ENCODE peak calls at places on chromosomes 12 and 14, in five cellular contexts. B is iris pigment epithelial cell, M is Right ventricle myocardium superior, D is upper lobe of right lung, P is lower leg skin. C is an unnamed sample.

GRCh38 chr14:73760598-73761586 is 46.7 kb upstream of the PNMA1 start:
- DNase-seq in B (no peak), M (no peak), D (no peak), P (no peak), C (no peak)

GRCh38 chr12:401235-402126 is at the start of gene CCDC77:
- DNase-seq in B (peak), M (peak), D (peak), P (peak), C (peak)

GRCh38 chr12:4297617-4298016 is 23.4 kb upstream of the TIGAR start:
- DNase-seq in B (no peak), M (no peak), D (no peak), P (no peak), C (no peak)

GRCh38 chr12:18849761-18850160 is 111.8 kb downstream of the CAPZA3 start:
- DNase-seq in B (no peak), M (no peak), D (no peak), P (no peak), C (no peak)

GRCh38 chr14:74898694-74899093 is 17.0 kb downstream of the DLST start:
- DNase-seq in B (no peak), M (no peak), D (no peak), P (peak), C (no peak)

GRCh38 chr12:11731455-11731854 is 82.0 kb downstream of the ETV6 start:
- DNase-seq in B (peak), M (no peak), D (no peak), P (no peak), C (no peak)

GRCh38 chr12:32444895-32445294 is 45.5 kb downstream of the FGD4 start:
- DNase-seq in B (peak), M (no peak), D (no peak), P (no peak), C (no peak)

GRCh38 chr12:79566452-79566851 is 124.3 kb downstream of the PAWR start:
- DNase-seq in B (peak), M (no peak), D (no peak), P (no peak), C (no peak)

GRCh38 chr12:31482816-31483215 is 108.1 kb downstream of the DENND5B start:
- DNase-seq in B (peak), M (no peak), D (no peak), P (no peak), C (no peak)

GRCh38 chr12:80815351-80815750 is 98.6 kb downstream of the MYF5 start:
- DNase-seq in B (no peak), M (no peak), D (no peak), P (no peak), C (no peak)

GRCh38 chr12:98422809-98423208 is 92.6 kb upstream of the TMPO start:
- DNase-seq in B (no peak), M (no peak), D (no peak), P (no peak), C (no peak)

GRCh38 chr14:102507026-102507860 is 2.3 kb downstream of the ANKRD9 start:
- DNase-seq in B (no peak), M (no peak), D (peak), P (no peak), C (no peak)

GRCh38 chr12:75771023-75771422 is 259.6 kb upstream of the KRR1 start:
- DNase-seq in B (no peak), M (no peak), D (no peak), P (no peak), C (no peak)

GRCh38 chr14:92534863-92535654 is 21.5 kb downstream of the RIN3 start:
- DNase-seq in B (no peak), M (no peak), D (peak), P (no peak), C (no peak)

GRCh38 chr12:87227157-87227556 is 802.0 kb downstream of the C12orf50 start:
- DNase-seq in B (peak), M (no peak), D (no peak), P (no peak), C (no peak)

GRCh38 chr14:77242752-77243151 is 28.3 kb downstream of the NGB start:
- DNase-seq in B (no peak), M (no peak), D (no peak), P (no peak), C (no peak)

GRCh38 chr12:1606021-1606622 is 11.7 kb upstream of the FBXL14 start:
- DNase-seq in B (peak), M (peak), D (peak), P (peak), C (peak)

GRCh38 chr14:102079700-102079979 is 7.2 kb downstream of the HSP90AA1 start:
- DNase-seq in B (no peak), M (no peak), D (no peak), P (no peak), C (no peak)

GRCh38 chr12:92055877-92056276 is 89.8 kb downstream of the BTG1 start:
- DNase-seq in B (no peak), M (no peak), D (no peak), P (no peak), C (no peak)

GRCh38 chr12:116916714-116917114 is 6.0 kb downstream of the FBXW8 start:
- DNase-seq in B (peak), M (no peak), D (peak), P (no peak), C (no peak)

GRCh38 chr12:104942075-104942474 is 16.0 kb downstream of the SLC41A2 start:
- DNase-seq in B (no peak), M (no peak), D (no peak), P (no peak), C (no peak)

GRCh38 chr12:53220857-53221202 is 11.2 kb downstream of the RARG start:
- DNase-seq in B (peak), M (peak), D (peak), P (peak), C (peak)

GRCh38 chr12:57087689-57088441 is 1.0 kb upstream of the NAB2 start:
- DNase-seq in B (peak), M (peak), D (peak), P (peak), C (peak)

GRCh38 chr12:84793558-84794367 is 118.8 kb downstream of the SLC6A15 start:
- DNase-seq in B (peak), M (no peak), D (no peak), P (peak), C (no peak)

GRCh38 chr14:72715215-72715909 is 178.5 kb downstream of the DPF3 start:
- DNase-seq in B (no peak), M (peak), D (no peak), P (no peak), C (no peak)

GRCh38 chr14:63624203-63624602 is 17.5 kb downstream of the WDR89 start:
- DNase-seq in B (no peak), M (no peak), D (peak), P (no peak), C (no peak)

C was measured in osteocyte.